ENCODE peak calls at places on chromosomes 3 and 15, in ten cellular contexts. R is midbrain; V is natural killer cell treated with Interleukin-12 subunit alpha and Interleukin-12 subunit beta and Interleukin-15 and Interleukin-18, amount 100 ng/mL, for 72 hours; P is psoas muscle; G is sciatic nerve; J is stimulated activated naive CD4-positive, alpha-beta T cell; S is stimulated activated CD4-positive, alpha-beta T cell treated with anti-CD3 and anti-CD28 coated beads, Interleukin-15, amount 100 ng/mL, for 24 hours; I is GM04503; D is dorsolateral prefrontal cortex; C is brain microvascular endothelial cell. T is an unnamed sample.

GRCh38 chr15:89034305-89034704 is 54.0 kb upstream of the ABHD2 start:
- DNase-seq in R (no peak), V (no peak), P (no peak), G (no peak), J (no peak), S (no peak), I (no peak), D (no peak), C (peak), T (no peak)

GRCh38 chr3:108835101-108835500 is 12.5 kb downstream of the TRAT1 start:
- DNase-seq in R (no peak), V (no peak), P (no peak), G (no peak), J (peak), S (peak), I (no peak), D (no peak), C (no peak), T (no peak)

GRCh38 chr3:132255041-132255745 is 62.0 kb upstream of the ACP3 start:
- DNase-seq in R (no peak), V (no peak), P (no peak), G (no peak), J (no peak), S (no peak), I (peak), D (no peak), C (peak), T (no peak)

GRCh38 chr3:13623101-13623654 is 74.3 kb downstream of the FBLN2 start:
- DNase-seq in R (no peak), V (no peak), P (no peak), G (no peak), J (no peak), S (no peak), I (no peak), D (no peak), C (peak), T (no peak)

GRCh38 chr3:104519468-104519867 is 847.2 kb upstream of the ALCAM start:
- DNase-seq in R (no peak), V (no peak), P (no peak), G (no peak), J (no peak), S (no peak), I (no peak), D (no peak), C (no peak), T (no peak)

GRCh38 chr15:74584204-74584603 is 31.4 kb upstream of the CLK3 start:
- DNase-seq in R (no peak), V (no peak), P (no peak), G (no peak), J (no peak), S (no peak), I (no peak), D (no peak), C (no peak), T (no peak)

GRCh38 chr15:64014995-64015394 is 31.3 kb downstream of the DAPK2 start:
- DNase-seq in R (no peak), V (no peak), P (peak), G (no peak), J (no peak), S (no peak), I (no peak), D (no peak), C (no peak), T (no peak)

GRCh38 chr3:194075802-194076460 is 60.0 kb upstream of the HES1 start:
- DNase-seq in R (no peak), V (no peak), P (no peak), G (no peak), J (no peak), S (no peak), I (no peak), D (no peak), C (no peak), T (no peak)

GRCh38 chr15:75231836-75232235 is 26.3 kb upstream of the GOLGA6C start:
- DNase-seq in R (no peak), V (peak), P (peak), G (no peak), J (no peak), S (no peak), I (no peak), D (no peak), C (no peak), T (no peak)

GRCh38 chr3:70308760-70309159 is 3.7 kb downstream of the MDFIC2 start:
- DNase-seq in R (peak), V (no peak), P (no peak), G (no peak), J (no peak), S (no peak), I (no peak), D (no peak), C (peak), T (no peak)

GRCh38 chr3:20040476-20041196 is 390 bp downstream of the KAT2B start:
- DNase-seq in R (peak), V (peak), P (peak), G (peak), J (peak), S (peak), I (no peak), D (peak), C (peak), T (peak)

GRCh38 chr15:59817834-59818233 is 128.7 kb upstream of the BNIP2 start:
- DNase-seq in R (no peak), V (no peak), P (no peak), G (no peak), J (no peak), S (no peak), I (no peak), D (no peak), C (no peak), T (no peak)

GRCh38 chr3:72448858-72449257 is 399.4 kb downstream of the SHQ1 start:
- DNase-seq in R (no peak), V (no peak), P (no peak), G (no peak), J (no peak), S (no peak), I (no peak), D (no peak), C (no peak), T (no peak)

GRCh38 chr3:142278451-142278850 is 53.1 kb upstream of the GK5 start:
- DNase-seq in R (no peak), V (no peak), P (no peak), G (no peak), J (no peak), S (no peak), I (no peak), D (no peak), C (peak), T (no peak)

GRCh38 chr3:85360742-85361387 is 402.1 kb downstream of the CADM2 start:
- DNase-seq in R (peak), V (no peak), P (no peak), G (peak), J (no peak), S (peak), I (no peak), D (peak), C (peak), T (no peak)

GRCh38 chr3:46662771-46663551 is 30.5 kb downstream of the ALS2CL start:
- DNase-seq in R (peak), V (no peak), P (peak), G (peak), J (no peak), S (no peak), I (peak), D (peak), C (peak), T (no peak)

GRCh38 chr3:139444446-139444845 is 31.9 kb downstream of the RBP2 start:
- DNase-seq in R (no peak), V (no peak), P (no peak), G (no peak), J (no peak), S (no peak), I (no peak), D (no peak), C (no peak), T (no peak)

GRCh38 chr3:173902401-173902800 is 504.9 kb downstream of the NLGN1 start:
- DNase-seq in R (no peak), V (no peak), P (no peak), G (no peak), J (no peak), S (no peak), I (no peak), D (no peak), C (no peak), T (no peak)

GRCh38 chr15:83410532-83410931 is 36.6 kb upstream of the SH3GL3 start:
- DNase-seq in R (no peak), V (no peak), P (no peak), G (no peak), J (no peak), S (no peak), I (no peak), D (no peak), C (no peak), T (no peak)

GRCh38 chr15:25884354-25884753 is 21.2 kb upstream of the ATP10A start:
- DNase-seq in R (no peak), V (no peak), P (no peak), G (no peak), J (no peak), S (no peak), I (no peak), D (no peak), C (no peak), T (no peak)

GRCh38 chr3:197125601-197126000 is 96.0 kb upstream of the MELTF start:
- DNase-seq in R (no peak), V (no peak), P (no peak), G (no peak), J (no peak), S (no peak), I (peak), D (no peak), C (peak), T (no peak)

GRCh38 chr3:194779729-194780224 is 94.1 kb downstream of the FAM43A start:
- DNase-seq in R (no peak), V (no peak), P (no peak), G (no peak), J (no peak), S (no peak), I (no peak), D (no peak), C (peak), T (peak)

GRCh38 chr3:190048831-190049541 is 71.7 kb downstream of the P3H2 start:
- DNase-seq in R (no peak), V (no peak), P (no peak), G (no peak), J (no peak), S (no peak), I (peak), D (no peak), C (peak), T (no peak)

GRCh38 chr15:93974804-93975481 is 256.4 kb upstream of the MCTP2 start:
- DNase-seq in R (peak), V (no peak), P (no peak), G (no peak), J (no peak), S (no peak), I (no peak), D (no peak), C (peak), T (no peak)

GRCh38 chr3:194812177-194812576 is 126.5 kb downstream of the FAM43A start:
- DNase-seq in R (no peak), V (no peak), P (no peak), G (no peak), J (no peak), S (no peak), I (no peak), D (no peak), C (no peak), T (no peak)